ENCODE peak calls at places on chromosome 15, in seven cellular contexts. One of them, this sample, is unnamed.

GRCh38 chr15:39931615-39932014 is 2.3 kb upstream of the EIF2AK4 start:
- DNase-seq in bronchial epithelial cell: no peak
- DNase-seq in pancreas: no peak
- DNase-seq in OCI-LY7: no peak
- DNase-seq in hepatocyte: no peak
- DNase-seq in HCT116: no peak
- DNase-seq in lower lobe of right lung: no peak
- DNase-seq in this sample: no peak

GRCh38 chr15:95715919-95716318 is 614.6 kb upstream of the NR2F2 start:
- DNase-seq in bronchial epithelial cell: no peak
- DNase-seq in pancreas: no peak
- DNase-seq in OCI-LY7: no peak
- DNase-seq in hepatocyte: no peak
- DNase-seq in HCT116: no peak
- DNase-seq in lower lobe of right lung: no peak
- DNase-seq in this sample: no peak

GRCh38 chr15:63319065-63319464 is 41.7 kb downstream of the APH1B start:
- DNase-seq in bronchial epithelial cell: no peak
- DNase-seq in pancreas: no peak
- DNase-seq in OCI-LY7: no peak
- DNase-seq in hepatocyte: no peak
- DNase-seq in HCT116: no peak
- DNase-seq in lower lobe of right lung: no peak
- DNase-seq in this sample: no peak

GRCh38 chr15:46848704-46849103 is 868.6 kb upstream of the SEMA6D start:
- DNase-seq in bronchial epithelial cell: peak
- DNase-seq in pancreas: no peak
- DNase-seq in OCI-LY7: no peak
- DNase-seq in hepatocyte: no peak
- DNase-seq in HCT116: no peak
- DNase-seq in lower lobe of right lung: no peak
- DNase-seq in this sample: peak

GRCh38 chr15:80619677-80620076 is 75.4 kb upstream of the ABHD17C start:
- DNase-seq in bronchial epithelial cell: no peak
- DNase-seq in pancreas: no peak
- DNase-seq in OCI-LY7: no peak
- DNase-seq in hepatocyte: peak
- DNase-seq in HCT116: no peak
- DNase-seq in lower lobe of right lung: no peak
- DNase-seq in this sample: no peak

GRCh38 chr15:59437777-59438574 is at the start of gene FAM81A:
- DNase-seq in bronchial epithelial cell: peak
- DNase-seq in pancreas: peak
- DNase-seq in OCI-LY7: peak
- DNase-seq in hepatocyte: peak
- DNase-seq in HCT116: peak
- DNase-seq in lower lobe of right lung: peak
- DNase-seq in this sample: no peak

GRCh38 chr15:35186346-35186745 is 101.3 kb upstream of the NANOGP8 start:
- DNase-seq in bronchial epithelial cell: no peak
- DNase-seq in pancreas: no peak
- DNase-seq in OCI-LY7: no peak
- DNase-seq in hepatocyte: no peak
- DNase-seq in HCT116: no peak
- DNase-seq in lower lobe of right lung: no peak
- DNase-seq in this sample: no peak

GRCh38 chr15:67343206-67343605 is 88.6 kb downstream of the IQCH start:
- DNase-seq in bronchial epithelial cell: no peak
- DNase-seq in pancreas: no peak
- DNase-seq in OCI-LY7: no peak
- DNase-seq in hepatocyte: no peak
- DNase-seq in HCT116: no peak
- DNase-seq in lower lobe of right lung: no peak
- DNase-seq in this sample: no peak

GRCh38 chr15:101086394-101087171 is 165.3 kb downstream of the CHSY1 start:
- DNase-seq in bronchial epithelial cell: no peak
- DNase-seq in pancreas: no peak
- DNase-seq in OCI-LY7: no peak
- DNase-seq in hepatocyte: no peak
- DNase-seq in HCT116: no peak
- DNase-seq in lower lobe of right lung: no peak
- DNase-seq in this sample: no peak

GRCh38 chr15:67549736-67550135 is 7.2 kb downstream of the MAP2K5 start:
- DNase-seq in bronchial epithelial cell: no peak
- DNase-seq in pancreas: no peak
- DNase-seq in OCI-LY7: no peak
- DNase-seq in hepatocyte: no peak
- DNase-seq in HCT116: no peak
- DNase-seq in lower lobe of right lung: no peak
- DNase-seq in this sample: no peak

GRCh38 chr15:87167706-87168105 is 1088.0 kb downstream of the AGBL1 start:
- DNase-seq in bronchial epithelial cell: peak
- DNase-seq in pancreas: no peak
- DNase-seq in OCI-LY7: no peak
- DNase-seq in hepatocyte: no peak
- DNase-seq in HCT116: no peak
- DNase-seq in lower lobe of right lung: no peak
- DNase-seq in this sample: peak

GRCh38 chr15:48143856-48144255 is 23.1 kb downstream of the SLC24A5 start:
- DNase-seq in bronchial epithelial cell: peak
- DNase-seq in pancreas: no peak
- DNase-seq in OCI-LY7: no peak
- DNase-seq in hepatocyte: no peak
- DNase-seq in HCT116: no peak
- DNase-seq in lower lobe of right lung: no peak
- DNase-seq in this sample: peak

DNA sequence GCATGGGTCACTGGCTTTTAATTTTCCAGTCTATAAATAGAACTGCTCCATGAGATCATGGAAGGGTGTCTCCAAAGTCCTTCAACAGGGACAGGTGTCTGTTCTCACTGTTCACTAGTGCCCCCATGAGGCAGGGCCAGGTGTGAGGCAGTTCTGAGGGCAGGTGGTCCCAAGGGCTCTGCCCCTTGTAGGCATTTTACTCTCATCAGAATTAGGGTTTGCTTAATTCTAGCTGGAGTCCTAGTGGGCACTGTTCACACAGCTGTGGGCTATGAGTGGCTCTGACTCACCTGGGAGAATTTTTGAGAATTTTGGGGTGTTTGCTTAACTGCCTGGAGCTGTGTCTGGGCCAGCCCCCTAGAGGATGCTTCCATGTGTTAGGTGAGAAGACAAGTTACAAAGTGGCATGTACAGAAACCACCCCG is 248.0 kb upstream of the LYSMD4 start:
- DNase-seq in bronchial epithelial cell: peak
- DNase-seq in pancreas: no peak
- DNase-seq in OCI-LY7: no peak
- DNase-seq in hepatocyte: no peak
- DNase-seq in HCT116: no peak
- DNase-seq in lower lobe of right lung: no peak
- DNase-seq in this sample: peak
- TF ChIP-seq CTCF in bronchial epithelial cell: no peak
- TF ChIP-seq CTCF in pancreas: no peak
- TF ChIP-seq CTCF in OCI-LY7: peak
- TF ChIP-seq CTCF in hepatocyte: peak
- TF ChIP-seq CTCF in HCT116: peak
- TF ChIP-seq CTCF in lower lobe of right lung: no peak
- TF ChIP-seq CTCF in this sample: peak

DNA sequence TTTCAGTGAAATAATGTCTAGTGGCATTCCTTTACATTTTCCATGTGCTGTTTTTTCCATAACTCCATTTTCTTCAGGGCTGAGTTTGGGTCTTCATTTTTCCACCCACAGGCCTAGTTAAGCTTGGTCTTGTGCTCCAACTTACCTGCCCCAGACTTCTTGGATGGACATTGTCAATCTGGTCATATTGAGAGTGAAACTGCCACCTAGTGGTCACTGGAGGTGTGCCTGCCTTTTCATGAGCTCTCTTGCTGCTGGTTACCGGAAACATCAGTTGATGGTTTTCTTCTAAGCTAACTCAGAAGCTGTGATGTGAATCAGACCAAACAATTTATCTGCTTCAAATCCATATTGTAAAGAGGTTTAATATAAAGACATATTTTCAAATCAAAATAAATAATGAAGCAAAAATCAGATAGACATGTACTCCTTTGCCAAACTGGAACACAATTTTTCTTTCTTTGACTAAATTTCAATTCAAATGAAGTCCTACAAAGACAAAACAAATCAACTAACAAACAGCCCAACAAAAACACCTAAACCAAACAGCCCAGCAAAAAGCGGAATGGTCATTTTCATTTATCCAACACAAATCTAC is 135.1 kb upstream of the RASGRP1 start:
- DNase-seq in bronchial epithelial cell: peak
- DNase-seq in pancreas: peak
- DNase-seq in OCI-LY7: peak
- DNase-seq in hepatocyte: peak
- DNase-seq in HCT116: peak
- DNase-seq in lower lobe of right lung: peak
- DNase-seq in this sample: no peak
- TF ChIP-seq CTCF in bronchial epithelial cell: peak
- TF ChIP-seq CTCF in pancreas: peak
- TF ChIP-seq CTCF in OCI-LY7: peak
- TF ChIP-seq CTCF in hepatocyte: peak
- TF ChIP-seq CTCF in HCT116: peak
- TF ChIP-seq CTCF in lower lobe of right lung: peak
- TF ChIP-seq CTCF in this sample: peak

GRCh38 chr15:38354321-38354929 is 99.5 kb upstream of the FAM98B start:
- DNase-seq in bronchial epithelial cell: peak
- DNase-seq in pancreas: peak
- DNase-seq in OCI-LY7: peak
- DNase-seq in hepatocyte: peak
- DNase-seq in HCT116: peak
- DNase-seq in lower lobe of right lung: no peak
- DNase-seq in this sample: peak
- TF ChIP-seq CTCF in bronchial epithelial cell: peak
- TF ChIP-seq CTCF in pancreas: peak
- TF ChIP-seq CTCF in OCI-LY7: peak
- TF ChIP-seq CTCF in hepatocyte: peak
- TF ChIP-seq CTCF in HCT116: peak
- TF ChIP-seq CTCF in lower lobe of right lung: peak
- TF ChIP-seq CTCF in this sample: peak

DNA sequence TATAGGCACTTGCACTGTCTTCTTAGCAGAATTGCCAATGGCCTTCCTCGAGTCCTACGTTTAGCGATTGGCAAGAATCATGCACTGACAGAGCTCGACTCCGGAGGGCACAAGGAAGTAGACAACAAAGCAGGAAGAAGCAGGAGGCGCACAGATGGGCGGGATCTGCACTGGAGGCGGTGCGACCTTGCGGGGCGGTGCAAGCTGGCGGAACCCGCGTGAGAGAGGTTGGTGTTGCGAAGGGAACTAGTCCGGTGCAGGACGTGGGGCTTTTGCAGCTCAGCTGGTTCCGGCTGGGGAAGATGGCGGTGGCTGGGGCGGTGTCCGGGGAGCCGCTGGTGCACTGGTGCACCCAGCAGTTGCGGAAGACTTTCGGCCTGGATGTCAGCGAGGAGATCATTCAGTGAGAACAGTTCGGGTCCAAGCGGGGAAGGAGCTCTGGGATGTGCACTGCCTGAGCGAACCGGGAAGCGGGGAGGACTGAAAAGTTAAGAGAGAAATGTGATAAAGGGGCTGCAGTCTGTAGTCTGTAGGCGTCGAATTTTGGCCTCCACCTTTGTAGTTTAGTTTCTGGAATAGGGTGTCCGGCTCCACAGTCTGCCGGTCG is at the start of gene TRIP4:
- DNase-seq in bronchial epithelial cell: peak
- DNase-seq in pancreas: peak
- DNase-seq in OCI-LY7: peak
- DNase-seq in hepatocyte: peak
- DNase-seq in HCT116: peak
- DNase-seq in lower lobe of right lung: peak
- DNase-seq in this sample: peak
- TF ChIP-seq CTCF in bronchial epithelial cell: peak
- TF ChIP-seq CTCF in pancreas: no peak
- TF ChIP-seq CTCF in OCI-LY7: peak
- TF ChIP-seq CTCF in hepatocyte: peak
- TF ChIP-seq CTCF in HCT116: no peak
- TF ChIP-seq CTCF in lower lobe of right lung: no peak
- TF ChIP-seq CTCF in this sample: peak

This sample was measured in foreskin keratinocyte.